ENCODE peak calls at places on chromosomes 12 and 14, in five cellular contexts. One of them, this sample, is unnamed.

GRCh38 chr14:54438703-54439102 is 2.5 kb downstream of the CNIH1 start:
- DNase-seq in Ammon's horn: no peak
- DNase-seq in sciatic nerve: no peak
- DNase-seq in NCI-H1092: no peak
- DNase-seq in endothelial cell: no peak
- DNase-seq in this sample: no peak

GRCh38 chr12:123141615-123142517 is 9.0 kb downstream of the PITPNM2 start:
- DNase-seq in Ammon's horn: no peak
- DNase-seq in sciatic nerve: peak; percentile 69
- DNase-seq in NCI-H1092: no peak
- DNase-seq in endothelial cell: no peak
- DNase-seq in this sample: peak; percentile 83

GRCh38 chr12:3491938-3492867 is 1.2 kb downstream of the PRMT8 start:
- DNase-seq in Ammon's horn: peak; percentile 54
- DNase-seq in sciatic nerve: peak; percentile 65
- DNase-seq in NCI-H1092: peak; percentile 16
- DNase-seq in endothelial cell: peak; percentile 87
- DNase-seq in this sample: no peak

GRCh38 chr12:43206396-43206795 is 345.6 kb downstream of the ADAMTS20 start:
- DNase-seq in Ammon's horn: no peak
- DNase-seq in sciatic nerve: no peak
- DNase-seq in NCI-H1092: no peak
- DNase-seq in endothelial cell: no peak
- DNase-seq in this sample: no peak

GRCh38 chr14:99252940-99253868 is 18.8 kb downstream of the BCL11B start:
- DNase-seq in Ammon's horn: no peak
- DNase-seq in sciatic nerve: no peak
- DNase-seq in NCI-H1092: no peak
- DNase-seq in endothelial cell: no peak
- DNase-seq in this sample: no peak

GRCh38 chr12:67705394-67706370 is 57.1 kb downstream of the DYRK2 start:
- DNase-seq in Ammon's horn: no peak
- DNase-seq in sciatic nerve: no peak
- DNase-seq in NCI-H1092: no peak
- DNase-seq in endothelial cell: no peak
- DNase-seq in this sample: no peak

GRCh38 chr14:80202888-80203562 is 8.3 kb downstream of the DIO2 start:
- DNase-seq in Ammon's horn: no peak
- DNase-seq in sciatic nerve: no peak
- DNase-seq in NCI-H1092: no peak
- DNase-seq in endothelial cell: peak; percentile 69
- DNase-seq in this sample: no peak

GRCh38 chr12:97921957-97922722 is 459.5 kb downstream of the RMST start:
- DNase-seq in Ammon's horn: no peak
- DNase-seq in sciatic nerve: no peak
- DNase-seq in NCI-H1092: no peak
- DNase-seq in endothelial cell: no peak
- DNase-seq in this sample: peak; percentile 84

GRCh38 chr12:103169-103981 is 36.8 kb downstream of the IQSEC3 start:
- DNase-seq in Ammon's horn: no peak
- DNase-seq in sciatic nerve: peak; percentile 51
- DNase-seq in NCI-H1092: peak; percentile 95
- DNase-seq in endothelial cell: no peak
- DNase-seq in this sample: no peak

GRCh38 chr12:67269632-67270578 is 747 bp downstream of the CAND1 start:
- DNase-seq in Ammon's horn: peak; percentile 29
- DNase-seq in sciatic nerve: peak; percentile 79
- DNase-seq in NCI-H1092: peak; percentile 28
- DNase-seq in endothelial cell: peak; percentile 52
- DNase-seq in this sample: no peak

GRCh38 chr12:100927825-100928224 is 133.2 kb downstream of the ANO4 start:
- DNase-seq in Ammon's horn: no peak
- DNase-seq in sciatic nerve: no peak
- DNase-seq in NCI-H1092: no peak
- DNase-seq in endothelial cell: no peak
- DNase-seq in this sample: no peak

GRCh38 chr14:85483652-85484051 is 46.3 kb upstream of the FLRT2 start:
- DNase-seq in Ammon's horn: no peak
- DNase-seq in sciatic nerve: no peak
- DNase-seq in NCI-H1092: no peak
- DNase-seq in endothelial cell: no peak
- DNase-seq in this sample: no peak

GRCh38 chr12:27524489-27524835 is 456 bp downstream of the PPFIBP1 start:
- DNase-seq in Ammon's horn: no peak
- DNase-seq in sciatic nerve: no peak
- DNase-seq in NCI-H1092: no peak
- DNase-seq in endothelial cell: no peak
- DNase-seq in this sample: no peak

GRCh38 chr14:32009221-32009620 is 67.9 kb upstream of the ARHGAP5 start:
- DNase-seq in Ammon's horn: no peak
- DNase-seq in sciatic nerve: no peak
- DNase-seq in NCI-H1092: no peak
- DNase-seq in endothelial cell: no peak
- DNase-seq in this sample: no peak

GRCh38 chr12:27667540-27667939 is 28.7 kb upstream of the REP15 start:
- DNase-seq in Ammon's horn: no peak
- DNase-seq in sciatic nerve: no peak
- DNase-seq in NCI-H1092: no peak
- DNase-seq in endothelial cell: no peak
- DNase-seq in this sample: no peak

GRCh38 chr14:24095196-24096068 is 1.3 kb downstream of the PCK2 start:
- DNase-seq in Ammon's horn: peak; percentile 35
- DNase-seq in sciatic nerve: no peak
- DNase-seq in NCI-H1092: no peak
- DNase-seq in endothelial cell: peak; percentile 12
- DNase-seq in this sample: no peak

GRCh38 chr14:51395361-51395849 is 155.4 kb downstream of the TMX1 start:
- DNase-seq in Ammon's horn: peak; percentile 25
- DNase-seq in sciatic nerve: peak; percentile 73
- DNase-seq in NCI-H1092: no peak
- DNase-seq in endothelial cell: peak; percentile 29
- DNase-seq in this sample: no peak